ENCODE peak calls at places on chromosome 12, in seven cellular contexts. C is progenitor cell of endocrine pancreas, O is omental fat pad, Q is nephron progenitor cell, K is GM12865, R is K562, T is activated B cell treated with CpG ODN at 0.5 μM for 24 hours. U is an unnamed sample.

GRCh38 chr12:131542351-131542750 is 168.5 kb upstream of the SFSWAP start:
- DNase-seq in R (no peak), C (no peak), T (no peak), Q (no peak), K (no peak), O (no peak), U (no peak)

GRCh38 chr12:64532734-64533351 is 77.5 kb upstream of the RASSF3 start:
- DNase-seq in K (no peak), C (no peak), O (no peak), R (no peak), T (no peak), Q (no peak), U (no peak)

GRCh38 chr12:132522586-132523380 is 32.8 kb downstream of the FBRSL1 start:
- DNase-seq in C (no peak), R (no peak), K (no peak), T (no peak), Q (no peak), O (no peak), U (no peak)

GRCh38 chr12:106954462-106955376 is 988 bp upstream of the TMEM263 start:
- DNase-seq in C (peak), O (no peak), K (no peak), R (peak), T (peak), Q (peak), U (no peak)

GRCh38 chr12:81610955-81611889 is 147.9 kb downstream of the PPFIA2 start:
- DNase-seq in T (no peak), C (no peak), O (no peak), R (no peak), Q (no peak), K (peak), U (no peak)

GRCh38 chr12:23564454-23564853 is 385.0 kb downstream of the SOX5 start:
- DNase-seq in O (no peak), Q (no peak), K (no peak), C (no peak), R (no peak), T (no peak), U (no peak)

GRCh38 chr12:94689002-94689645 is 38.8 kb upstream of the TMCC3 start:
- DNase-seq in C (no peak), K (peak), T (no peak), Q (no peak), R (no peak), O (no peak), U (no peak)

GRCh38 chr12:5230151-5230550 is 186.5 kb downstream of the KCNA5 start:
- DNase-seq in C (no peak), T (no peak), O (no peak), K (no peak), R (no peak), Q (no peak), U (no peak)

GRCh38 chr12:91216871-91217270 is 34.3 kb upstream of the DCN start:
- DNase-seq in T (no peak), K (no peak), R (no peak), Q (no peak), C (no peak), O (no peak), U (no peak)

GRCh38 chr12:31029916-31030562 is 43.6 kb upstream of the DDX11 start:
- DNase-seq in O (no peak), K (no peak), T (no peak), Q (no peak), R (no peak), C (peak), U (no peak)

GRCh38 chr12:132858727-132859266 is 28.6 kb downstream of the CHFR start:
- DNase-seq in O (no peak), C (no peak), Q (no peak), K (no peak), T (no peak), R (no peak), U (no peak)

GRCh38 chr12:27140478-27140969 is 58.1 kb upstream of the C12orf71 start:
- DNase-seq in R (no peak), C (no peak), O (no peak), T (no peak), K (no peak), Q (no peak), U (no peak)

GRCh38 chr12:6074979-6075585 is 49.4 kb downstream of the VWF start:
- DNase-seq in K (no peak), O (no peak), T (no peak), C (no peak), R (no peak), Q (peak), U (no peak)

GRCh38 chr12:8527250-8528130 is 13.2 kb downstream of the CLEC4E start:
- DNase-seq in O (no peak), T (no peak), R (no peak), K (no peak), Q (no peak), C (no peak), U (no peak)

GRCh38 chr12:99598785-99599184 is 48.8 kb upstream of the GARIN6 start:
- DNase-seq in K (no peak), T (no peak), R (no peak), C (no peak), O (no peak), Q (no peak), U (no peak)

GRCh38 chr12:112946236-112947000 is 8.1 kb downstream of the OAS3 start:
- DNase-seq in O (no peak), T (no peak), K (no peak), Q (no peak), R (no peak), C (no peak), U (no peak)

GRCh38 chr12:127717293-127717692 is 549.7 kb upstream of the TMEM132C start:
- DNase-seq in C (no peak), R (no peak), K (no peak), Q (no peak), T (no peak), O (no peak), U (no peak)

GRCh38 chr12:8038659-8039114 is 6.2 kb downstream of the FOXJ2 start:
- DNase-seq in R (peak), K (no peak), O (no peak), T (no peak), C (no peak), Q (peak), U (no peak)

GRCh38 chr12:124426594-124427550 is 132.0 kb downstream of the RFLNA start:
- DNase-seq in C (no peak), Q (peak), K (no peak), R (no peak), O (no peak), T (no peak), U (peak)

GRCh38 chr12:128258866-128259555 is 8.0 kb upstream of the TMEM132C start:
- DNase-seq in R (no peak), T (no peak), O (no peak), K (no peak), Q (no peak), C (no peak), U (no peak)

GRCh38 chr12:662541-663292 is 528 bp downstream of the NINJ2 start:
- DNase-seq in T (no peak), Q (no peak), C (no peak), O (no peak), R (no peak), K (no peak), U (no peak)

GRCh38 chr12:22332191-22332590 is 2.3 kb downstream of the ST8SIA1 start:
- DNase-seq in C (no peak), Q (no peak), R (no peak), K (no peak), T (no peak), O (no peak), U (no peak)

GRCh38 chr12:66962316-66962715 is 283.4 kb upstream of the GRIP1 start:
- DNase-seq in K (no peak), O (no peak), Q (no peak), T (no peak), C (no peak), R (no peak), U (no peak)

GRCh38 chr12:105562727-105563072 is 232.2 kb downstream of the C12orf75 start:
- DNase-seq in K (no peak), O (no peak), T (no peak), R (no peak), C (no peak), Q (no peak), U (no peak)

GRCh38 chr12:6148061-6148460 is 23.6 kb upstream of the VWF start:
- DNase-seq in R (no peak), T (no peak), K (no peak), C (no peak), Q (no peak), O (no peak), U (no peak)

GRCh38 chr12:82757059-82757458 is 70.4 kb downstream of the TMTC2 start:
- DNase-seq in T (no peak), C (no peak), Q (no peak), K (no peak), R (no peak), O (no peak), U (no peak)

GRCh38 chr12:14768823-14769405 is 34.4 kb downstream of the WBP11 start:
- DNase-seq in T (no peak), O (no peak), Q (no peak), R (no peak), C (no peak), K (peak), U (no peak)

GRCh38 chr12:28051516-28052456 is 79.3 kb upstream of the PTHLH start:
- DNase-seq in Q (no peak), C (no peak), T (no peak), R (no peak), K (no peak), O (no peak), U (no peak)

GRCh38 chr12:53324113-53324778 is 2.8 kb upstream of the AAAS start:
- DNase-seq in C (no peak), Q (peak), T (peak), R (peak), K (peak), O (no peak), U (no peak)

GRCh38 chr12:88935856-88936255 is 355.6 kb upstream of the KITLG start:
- DNase-seq in O (no peak), K (no peak), C (no peak), Q (no peak), R (no peak), T (no peak), U (no peak)

GRCh38 chr12:82300611-82301010 is 57.6 kb downstream of the CCDC59 start:
- DNase-seq in T (no peak), R (no peak), K (no peak), Q (no peak), C (no peak), O (no peak), U (no peak)

GRCh38 chr12:132806857-132807256 is 21.8 kb downstream of the GOLGA3 start:
- DNase-seq in R (no peak), O (no peak), K (no peak), Q (no peak), T (no peak), C (no peak), U (no peak)

GRCh38 chr12:30764251-30764650 is 9.5 kb upstream of the CAPRIN2 start:
- DNase-seq in R (no peak), Q (no peak), O (no peak), T (no peak), K (no peak), C (no peak), U (no peak)

GRCh38 chr12:29566441-29566840 is 69.0 kb upstream of the OVCH1 start:
- DNase-seq in Q (no peak), R (no peak), O (no peak), K (no peak), C (no peak), T (no peak), U (no peak)

DNA sequence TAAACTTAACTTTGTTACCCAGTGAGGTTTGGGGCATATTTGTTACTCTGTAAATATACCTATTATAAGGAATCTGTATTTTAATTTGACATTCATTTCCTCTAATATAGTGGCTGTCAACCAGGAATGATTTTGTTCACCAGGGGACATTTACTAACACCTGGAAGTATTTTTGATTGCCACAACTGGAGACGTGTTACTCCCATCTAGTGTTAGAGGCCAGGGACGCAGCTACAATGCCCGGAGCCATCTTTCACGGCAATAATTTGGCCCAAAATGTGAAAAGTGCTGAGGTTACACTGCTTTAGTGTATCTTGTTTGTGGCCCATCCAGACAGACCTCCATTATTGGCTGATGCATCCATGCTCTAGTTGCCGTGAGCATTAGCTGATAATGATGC is 881.3 kb upstream of the ATXN7L3B start:
- DNase-seq in O (no peak), C (no peak), T (no peak), R (no peak), Q (no peak), K (no peak), U (no peak)
- TF ChIP-seq CTCF in O (no peak), C (no peak), T (no peak), R (no peak), Q (no peak), K (no peak), U (no peak)

GRCh38 chr12:3352230-3352629 is 138.8 kb upstream of the PRMT8 start:
- DNase-seq in Q (no peak), K (no peak), C (no peak), R (no peak), T (no peak), O (no peak), U (no peak)

GRCh38 chr12:3348055-3348454 is 142.9 kb upstream of the PRMT8 start:
- DNase-seq in C (no peak), T (no peak), R (no peak), K (no peak), Q (no peak), O (no peak), U (no peak)

GRCh38 chr12:3351731-3352130 is 139.3 kb upstream of the PRMT8 start:
- DNase-seq in Q (no peak), C (no peak), K (no peak), T (no peak), R (no peak), O (no peak), U (no peak)

GRCh38 chr12:3353621-3354020 is 137.4 kb upstream of the PRMT8 start:
- DNase-seq in K (no peak), Q (no peak), O (no peak), R (no peak), C (no peak), T (no peak), U (no peak)

DNA sequence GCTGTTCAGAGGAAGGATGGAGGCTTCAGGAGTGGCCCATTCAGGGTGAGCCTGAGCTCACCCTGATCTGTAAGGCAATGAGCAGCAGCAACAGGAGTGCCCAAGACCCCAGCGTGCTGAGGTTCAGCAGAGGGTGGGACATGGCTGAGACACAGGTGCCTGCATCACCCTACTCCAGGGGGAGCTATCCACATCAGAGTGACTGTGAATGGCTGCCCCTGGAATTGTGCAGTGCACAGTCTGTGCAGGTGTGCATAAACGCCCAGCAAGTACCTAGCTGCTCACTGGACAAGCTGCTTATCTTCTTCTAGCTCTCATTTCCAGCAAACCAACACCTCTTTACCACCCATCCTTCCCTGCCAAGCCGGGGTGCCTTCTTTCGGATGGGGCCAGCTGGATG is 140.6 kb upstream of the PRMT8 start:
- DNase-seq in C (no peak), O (no peak), Q (no peak), K (no peak), T (no peak), R (no peak), U (no peak)
- TF ChIP-seq CTCF in C (peak), O (no peak), Q (no peak), K (no peak), T (no peak), R (no peak), U (no peak)

DNA sequence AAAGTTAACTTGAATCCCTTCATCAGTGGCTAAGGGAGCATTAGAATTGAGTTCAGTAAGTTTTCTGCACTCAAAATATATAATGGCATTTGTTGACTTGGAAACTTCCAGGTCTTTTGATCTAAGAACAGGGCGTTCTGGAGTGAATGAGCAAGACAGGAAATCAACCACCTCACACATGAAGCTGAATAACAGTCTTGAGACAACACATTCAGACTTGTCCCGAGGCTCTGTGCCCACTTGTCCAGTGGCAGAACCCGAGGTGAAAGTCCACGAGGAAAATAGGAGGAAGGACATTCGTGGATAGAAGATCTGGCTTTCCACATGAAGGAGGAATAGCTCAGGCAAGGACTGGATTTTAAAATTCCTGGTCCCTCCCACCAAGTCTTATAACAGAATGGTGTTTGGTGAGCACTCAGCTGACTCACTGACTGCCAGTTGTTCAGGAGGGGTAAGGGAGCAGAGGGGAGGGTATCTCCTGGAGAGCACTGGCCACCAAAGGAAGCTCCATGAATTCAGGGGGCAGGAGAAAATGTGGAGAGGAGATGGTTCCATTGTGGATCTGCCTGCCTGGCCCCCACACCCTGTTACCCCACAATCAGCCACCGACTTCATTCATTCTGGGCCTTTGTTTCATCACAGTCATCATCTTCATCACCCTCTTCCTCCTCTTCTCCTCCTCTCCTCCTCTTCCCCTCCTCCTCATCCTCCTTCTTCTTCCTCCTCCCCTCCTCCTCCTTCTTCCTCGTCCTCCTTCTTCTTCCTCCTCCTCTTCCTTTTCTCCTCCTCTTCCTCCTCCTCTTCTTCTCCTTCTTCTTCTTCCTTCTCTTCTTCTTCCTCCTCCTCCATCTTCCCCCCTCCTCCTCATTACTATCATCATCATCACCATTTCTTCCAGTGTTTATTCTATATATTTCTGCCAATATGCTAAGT is 620.1 kb downstream of the MED13L start:
- DNase-seq in C (no peak), Q (no peak), O (no peak), T (no peak), K (no peak), R (no peak), U (no peak)
- TF ChIP-seq CTCF in C (no peak), Q (no peak), O (no peak), T (no peak), K (no peak), R (no peak), U (no peak)

DNA sequence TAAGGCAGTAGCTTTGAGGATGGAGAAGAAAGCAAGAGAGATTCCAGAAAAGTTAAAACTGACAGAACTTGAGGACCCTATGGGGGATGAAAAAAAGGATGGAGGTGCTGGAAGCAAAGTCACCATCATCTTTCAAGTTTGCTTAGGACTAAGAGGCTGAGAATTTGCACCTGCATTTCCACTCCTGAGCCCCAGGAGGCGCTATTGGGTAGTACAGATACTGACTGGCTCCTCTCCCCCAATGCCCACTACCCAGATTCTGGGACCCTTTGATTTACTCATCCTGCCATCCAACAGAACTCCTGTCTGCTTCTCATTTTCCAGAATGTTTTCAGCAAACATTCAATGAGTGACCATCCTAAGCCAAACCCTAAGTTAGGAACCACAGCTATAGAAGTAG is 34.0 kb upstream of the CMKLR1 start:
- DNase-seq in O (no peak), R (no peak), C (no peak), Q (no peak), T (no peak), K (no peak), U (no peak)
- TF ChIP-seq CTCF in O (no peak), R (peak), C (no peak), Q (peak), T (no peak), K (peak), U (no peak)

GRCh38 chr12:46847001-46847400 is 21.2 kb upstream of the SLC38A4 start:
- DNase-seq in R (no peak), T (no peak), Q (no peak), C (no peak), O (no peak), K (no peak), U (no peak)

GRCh38 chr12:46843811-46844210 is 18.0 kb upstream of the SLC38A4 start:
- DNase-seq in K (no peak), R (no peak), T (no peak), C (no peak), O (no peak), Q (no peak), U (no peak)

GRCh38 chr12:46839964-46840363 is 14.2 kb upstream of the SLC38A4 start:
- DNase-seq in Q (no peak), T (no peak), R (no peak), O (no peak), C (no peak), K (no peak), U (no peak)

GRCh38 chr12:46839232-46839631 is 13.4 kb upstream of the SLC38A4 start:
- DNase-seq in C (no peak), O (no peak), K (no peak), R (no peak), T (no peak), Q (no peak), U (no peak)

DNA sequence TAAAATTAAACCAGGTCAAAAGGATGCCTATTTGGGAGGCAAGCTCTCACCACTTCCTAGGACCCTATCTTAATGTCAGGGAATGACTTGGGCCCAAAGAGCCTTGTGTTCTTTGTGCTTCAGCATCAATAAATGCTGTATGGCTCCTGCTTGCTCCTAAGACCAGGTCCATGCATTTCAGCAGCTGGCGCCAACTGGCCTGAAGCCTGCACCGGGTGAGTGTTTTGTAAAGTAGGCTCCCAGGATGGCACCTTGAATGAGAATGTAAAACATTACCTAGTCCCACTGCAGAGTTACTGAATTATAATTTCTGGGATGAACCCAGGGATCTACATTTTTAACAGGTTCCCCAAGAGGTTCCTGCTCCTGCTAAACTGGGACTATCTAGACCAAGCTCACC is 16.1 kb upstream of the SLC38A4 start:
- DNase-seq in T (no peak), K (no peak), R (no peak), O (no peak), Q (no peak), C (no peak), U (no peak)
- TF ChIP-seq CTCF in T (no peak), K (no peak), R (no peak), O (no peak), Q (no peak), C (no peak), U (no peak)

DNA sequence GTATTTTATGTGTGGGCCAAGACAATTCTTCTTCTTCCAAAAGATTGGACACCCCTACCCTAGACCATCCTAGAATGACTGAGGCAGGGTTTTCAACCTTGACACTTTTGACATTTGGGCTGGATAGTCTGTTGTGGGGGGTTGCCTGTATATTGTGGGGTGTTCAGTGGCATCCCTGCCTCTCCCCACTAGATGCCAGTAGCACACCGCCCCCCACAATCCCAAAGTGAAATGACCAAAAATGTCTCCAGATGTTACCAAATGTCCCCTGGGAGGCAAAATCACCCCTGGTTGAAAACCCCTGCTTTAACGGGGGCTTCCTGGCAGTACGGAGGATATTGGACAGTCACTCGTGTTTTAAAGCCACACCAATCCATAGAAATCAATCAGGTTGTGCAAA is 219.6 kb downstream of the PHETA1 start:
- DNase-seq in C (no peak), T (no peak), O (no peak), Q (no peak), R (no peak), K (no peak), U (no peak)
- TF ChIP-seq CTCF in C (no peak), T (no peak), O (no peak), Q (no peak), R (peak), K (peak), U (no peak)